ENCODE peak calls at places on chromosomes 16 and 17, in six cellular contexts. K, T, R, W, Y and D are unnamed samples. For H3K4me1, the result is how much of the 10 kb centered on the place peaks cover.

GRCh38 chr17:6936370-6937028 is 59.4 kb upstream of the ALOX12 start:
- DNase-seq in T (no peak), W (no peak), K (no peak), Y (no peak), R (peak), D (no peak)

GRCh38 chr17:38454528-38454927 is 26.3 kb downstream of the ARHGAP23 start:
- DNase-seq in W (no peak), T (no peak), K (no peak), Y (no peak), R (peak), D (no peak)

GRCh38 chr16:83891742-83892141 is 7.2 kb upstream of the MLYCD start:
- DNase-seq in R (no peak), Y (peak), T (no peak), K (no peak), W (no peak), D (no peak)

GRCh38 chr16:76955629-76956028 is 235.4 kb upstream of the MON1B start:
- DNase-seq in Y (no peak), R (no peak), W (no peak), K (no peak), T (no peak), D (no peak)

GRCh38 chr16:49620158-49620867 is 235.6 kb downstream of the ZNF423 start:
- DNase-seq in K (no peak), T (no peak), Y (no peak), R (no peak), W (no peak), D (no peak)

GRCh38 chr16:86363836-86364618 is 146.3 kb upstream of the FOXF1 start:
- DNase-seq in Y (no peak), W (no peak), R (no peak), K (no peak), T (no peak), D (no peak)

GRCh38 chr17:48374650-48375230 is 55.3 kb downstream of the SKAP1 start:
- DNase-seq in K (no peak), R (no peak), Y (peak), W (peak), T (no peak), D (peak)

GRCh38 chr17:29291163-29291752 is 2.7 kb downstream of the NUFIP2 start:
- DNase-seq in W (peak), K (no peak), T (no peak), Y (peak), R (no peak), D (peak)

GRCh38 chr16:77234611-77235010 is 35.4 kb downstream of the SYCE1L start:
- DNase-seq in K (no peak), W (peak), Y (no peak), T (no peak), R (no peak), D (no peak)

GRCh38 chr17:21369395-21369794 is 6.8 kb upstream of the KCNJ12 start:
- DNase-seq in R (no peak), Y (no peak), T (no peak), K (no peak), W (no peak), D (no peak)
- H3K27ac ChIP-seq in R (no peak), Y (peak), T (no peak), K (no peak), W (no peak), D (no peak)

GRCh38 chr16:17346774-17347569 is 123.8 kb downstream of the XYLT1 start:
- DNase-seq in R (no peak), Y (peak), T (no peak), W (no peak), K (no peak), D (no peak)
- H3K4me1 ChIP-seq in R (under half), Y (under half), T (half or more), W (under half), K (under half), D (half or more)

DNA sequence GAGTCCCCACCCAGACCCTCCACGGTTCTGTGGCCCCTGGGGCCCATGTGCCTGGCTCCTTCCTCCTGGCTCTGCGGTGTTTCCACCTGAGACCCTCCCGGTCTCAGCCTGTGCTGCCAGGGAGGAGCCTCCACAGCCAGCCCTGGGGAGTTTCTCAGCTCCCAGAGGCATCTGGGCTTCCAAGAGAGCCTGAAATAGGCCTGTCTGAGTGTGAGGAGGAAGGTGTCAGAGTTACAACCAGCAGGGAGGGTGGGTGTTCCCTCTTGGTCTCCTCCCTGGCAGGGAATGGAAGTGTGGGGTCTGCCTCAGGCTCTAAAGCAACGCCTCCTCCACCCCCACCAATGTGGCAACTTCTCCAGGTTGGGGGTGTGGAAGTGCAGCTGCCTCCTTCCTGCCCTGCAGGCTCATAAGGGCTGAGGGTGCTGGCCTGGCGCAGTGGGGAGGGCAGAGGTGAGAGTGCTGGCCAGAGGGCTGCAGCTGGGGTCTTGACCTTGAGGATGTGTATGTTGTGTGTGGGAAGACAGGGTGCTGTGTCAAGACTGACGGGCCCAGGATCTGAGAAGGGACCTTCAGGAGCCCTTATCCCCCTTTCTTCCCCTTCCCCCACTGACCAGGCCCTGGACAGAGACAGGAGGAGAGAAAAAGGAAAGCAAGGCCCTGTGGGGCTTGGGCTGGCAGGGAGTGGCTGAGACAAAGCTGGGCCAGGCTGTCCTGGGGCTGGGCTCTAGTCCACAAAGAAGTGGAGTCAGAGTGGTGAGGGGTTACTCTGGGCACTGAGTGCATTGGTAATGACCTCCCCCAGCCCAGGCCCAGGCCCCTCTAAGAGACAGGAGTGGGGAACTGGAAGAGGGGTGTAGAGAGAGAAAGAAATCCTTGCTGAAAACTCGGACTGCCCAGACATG is 2.4 kb downstream of the CYGB start:
- DNase-seq in T (no peak), R (no peak), K (no peak), W (no peak), Y (no peak), D (no peak)
- H3K4me3 ChIP-seq in T (no peak), R (no peak), K (no peak), W (no peak), Y (no peak), D (no peak)

GRCh38 chr16:82070656-82071369 is 35.8 kb downstream of the HSD17B2 start:
- DNase-seq in T (no peak), K (peak), Y (no peak), W (no peak), R (no peak), D (no peak)
- H3K27ac ChIP-seq in T (no peak), K (peak), Y (no peak), W (no peak), R (no peak), D (no peak)

DNA sequence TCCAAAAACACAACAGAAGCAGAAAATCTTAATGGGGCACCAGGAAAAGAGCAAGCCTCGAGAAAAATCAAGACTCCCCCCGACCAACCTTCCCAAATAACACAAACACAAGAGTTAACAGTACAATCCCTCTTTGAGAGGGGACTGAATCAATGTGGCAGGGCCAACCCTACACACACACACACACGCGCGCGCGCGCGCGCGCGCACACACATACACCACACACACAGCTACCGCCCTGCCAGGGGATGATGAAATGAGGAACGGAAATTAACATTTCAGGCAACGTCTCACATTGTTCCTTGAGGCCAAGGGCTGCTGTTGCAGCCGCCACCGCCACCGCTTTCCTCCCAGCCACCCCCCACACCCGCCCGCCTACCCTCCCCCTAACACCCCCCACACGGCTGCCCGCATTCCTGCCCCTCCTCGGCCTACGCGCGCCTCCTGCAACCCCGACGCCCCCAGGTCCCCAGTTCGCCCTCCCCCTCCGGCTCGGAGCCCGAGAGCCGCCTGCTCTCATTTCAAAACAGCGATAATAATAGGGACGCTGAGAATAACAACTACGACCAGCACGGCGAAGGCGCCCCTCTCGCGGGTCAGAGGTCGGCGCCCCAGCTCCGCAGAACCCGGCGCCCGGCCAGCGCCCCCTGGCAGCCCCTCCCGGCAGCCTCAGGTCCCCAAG is 1.2 kb downstream of the ANKRD11 start:
- DNase-seq in T (peak), R (peak), W (peak), K (no peak), Y (peak), D (peak)
- H3K4me1 ChIP-seq in T (half or more), R (half or more), W (under half), K (under half), Y (half or more), D (half or more)

GRCh38 chr17:17959520-17960361 is 12.5 kb downstream of the TOM1L2 start:
- DNase-seq in W (no peak), T (no peak), Y (no peak), R (no peak), K (no peak), D (no peak)
- H3K4me3 ChIP-seq in W (no peak), T (peak), Y (peak), R (no peak), K (no peak), D (peak)

GRCh38 chr17:1010086-1010450 is 13.1 kb downstream of the TIMM22 start:
- DNase-seq in T (no peak), W (no peak), Y (no peak), K (no peak), R (no peak), D (no peak)

GRCh38 chr17:1011760-1012735 is 15.1 kb downstream of the TIMM22 start:
- DNase-seq in R (no peak), W (no peak), Y (no peak), T (no peak), K (no peak), D (no peak)

GRCh38 chr17:1009411-1010085 is 12.6 kb downstream of the TIMM22 start:
- DNase-seq in W (no peak), R (no peak), T (no peak), K (no peak), Y (no peak), D (no peak)

GRCh38 chr17:1011138-1011537 is 14.2 kb downstream of the TIMM22 start:
- DNase-seq in W (no peak), Y (no peak), R (no peak), T (no peak), K (no peak), D (no peak)

DNA sequence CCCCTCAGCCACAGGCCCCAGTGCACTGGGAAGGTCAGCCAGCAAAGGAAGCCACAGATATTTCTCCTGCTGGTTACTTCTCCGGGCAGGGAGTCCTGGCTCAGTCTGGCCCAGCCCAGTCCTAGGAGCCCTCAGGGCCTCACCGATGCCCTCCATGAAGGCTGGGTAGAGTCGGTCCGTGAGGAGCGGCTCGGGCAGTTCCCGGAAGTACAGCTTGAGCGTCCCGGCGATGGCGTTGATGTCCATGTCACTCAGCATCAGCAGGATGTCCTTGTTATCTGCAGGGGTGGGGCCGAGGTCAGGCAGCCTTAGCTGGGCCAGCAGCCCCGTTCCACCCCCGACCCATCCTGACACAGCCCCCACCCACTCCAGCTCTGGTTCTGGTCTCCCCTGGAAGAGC is 13.7 kb downstream of the TIMM22 start:
- DNase-seq in Y (no peak), K (no peak), T (no peak), R (no peak), W (no peak), D (no peak)
- H3K27ac ChIP-seq in Y (no peak), K (no peak), T (no peak), R (no peak), W (no peak), D (no peak)

GRCh38 chr17:82901836-82902235 is 62.0 kb upstream of the ZNF750 start:
- DNase-seq in W (no peak), Y (no peak), K (no peak), R (no peak), T (no peak), D (no peak)
- H3K4me1 ChIP-seq in W (under half), Y (under half), K (under half), R (under half), T (under half), D (under half)

DNA sequence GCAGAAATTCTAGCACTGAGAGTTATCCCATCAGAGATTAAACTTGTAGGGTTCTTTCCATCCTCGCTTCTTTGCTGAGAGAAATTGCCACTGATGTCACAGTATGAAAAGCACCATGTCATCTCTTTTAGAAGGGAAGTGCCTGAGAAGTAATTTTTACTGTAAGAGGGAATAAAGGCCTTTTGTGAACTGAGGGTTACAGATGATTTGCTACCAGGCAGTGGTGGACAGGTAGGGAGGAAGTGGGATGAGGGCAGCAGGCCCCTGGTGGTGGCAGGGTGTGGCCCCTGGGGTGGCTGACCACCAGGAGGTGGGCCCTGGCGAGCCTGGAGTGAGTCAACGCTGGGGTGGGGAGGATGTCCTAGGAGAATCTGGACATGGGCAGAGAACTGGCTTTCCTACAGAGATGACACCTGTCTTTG is 6.4 kb upstream of the MILR1 start:
- DNase-seq in K (no peak), T (no peak), W (no peak), Y (no peak), R (no peak), D (no peak)
- H3K4me3 ChIP-seq in K (no peak), T (peak), W (no peak), Y (no peak), R (no peak), D (peak)

GRCh38 chr17:82242977-82243647 is 14.3 kb downstream of the SLC16A3 start:
- DNase-seq in R (no peak), K (no peak), W (no peak), T (no peak), Y (no peak), D (no peak)

GRCh38 chr17:82241183-82241925 is 12.5 kb downstream of the SLC16A3 start:
- DNase-seq in R (peak), W (no peak), K (no peak), Y (no peak), T (no peak), D (peak)

GRCh38 chr17:82242698-82242976 is 13.8 kb downstream of the SLC16A3 start:
- DNase-seq in Y (no peak), W (no peak), R (no peak), K (no peak), T (no peak), D (no peak)

GRCh38 chr17:82240506-82241182 is 11.8 kb downstream of the SLC16A3 start:
- DNase-seq in R (no peak), W (no peak), K (no peak), T (no peak), Y (no peak), D (no peak)

GRCh38 chr17:82241926-82242697 is 13.3 kb downstream of the SLC16A3 start:
- DNase-seq in R (no peak), Y (no peak), W (no peak), K (no peak), T (no peak), D (no peak)
- H3K27ac ChIP-seq in R (peak), Y (no peak), W (peak), K (peak), T (peak), D (no peak)